ENCODE peak calls at places on chromosome 15, in eight cellular contexts. T is IMR-90, K is suprapubic skin, D is vagina, W is heart left ventricle, O is Peyer's patch, B is breast epithelium, U is gastrocnemius medialis. H is an unnamed sample.

GRCh38 chr15:76418352-76419140 is 82.0 kb downstream of the ISL2 start:
- DNase-seq in T (no peak), K (no peak), D (no peak), W (no peak), O (no peak), B (no peak), U (no peak), H (no peak)

GRCh38 chr15:36766449-36766848 is 187.0 kb downstream of the CDIN1 start:
- DNase-seq in T (no peak), K (no peak), D (no peak), W (no peak), O (no peak), B (no peak), U (no peak), H (no peak)

GRCh38 chr15:70754862-70755261 is 8.5 kb downstream of the UACA start:
- DNase-seq in T (no peak), K (no peak), D (no peak), W (no peak), O (no peak), B (no peak), U (no peak), H (no peak)

GRCh38 chr15:40097968-40098476 is 10.7 kb downstream of the BMF start:
- DNase-seq in T (no peak), K (no peak), D (no peak), W (peak; percentile 62), O (peak; percentile 82), B (no peak), U (peak; percentile 49), H (no peak)

GRCh38 chr15:66004618-66005262 is 135.4 kb downstream of the RAB11A start:
- DNase-seq in T (peak; percentile 31), K (no peak), D (no peak), W (no peak), O (no peak), B (no peak), U (no peak), H (no peak)

GRCh38 chr15:65980824-65981456 is 111.6 kb downstream of the RAB11A start:
- DNase-seq in T (peak; percentile 79), K (no peak), D (no peak), W (peak; percentile 28), O (peak; percentile 82), B (peak; percentile 57), U (peak; percentile 11), H (peak; percentile 82)

GRCh38 chr15:75872400-75872990 is 29.2 kb downstream of the UBE2Q2 start:
- DNase-seq in T (no peak), K (no peak), D (no peak), W (no peak), O (no peak), B (no peak), U (no peak), H (no peak)

GRCh38 chr15:93109370-93110105 is 20.5 kb upstream of the RGMA start:
- DNase-seq in T (no peak), K (no peak), D (no peak), W (no peak), O (no peak), B (no peak), U (no peak), H (no peak)

GRCh38 chr15:92528736-92529135 is 126.8 kb downstream of the FAM174B start:
- DNase-seq in T (no peak), K (no peak), D (no peak), W (no peak), O (no peak), B (no peak), U (no peak), H (no peak)

DNA sequence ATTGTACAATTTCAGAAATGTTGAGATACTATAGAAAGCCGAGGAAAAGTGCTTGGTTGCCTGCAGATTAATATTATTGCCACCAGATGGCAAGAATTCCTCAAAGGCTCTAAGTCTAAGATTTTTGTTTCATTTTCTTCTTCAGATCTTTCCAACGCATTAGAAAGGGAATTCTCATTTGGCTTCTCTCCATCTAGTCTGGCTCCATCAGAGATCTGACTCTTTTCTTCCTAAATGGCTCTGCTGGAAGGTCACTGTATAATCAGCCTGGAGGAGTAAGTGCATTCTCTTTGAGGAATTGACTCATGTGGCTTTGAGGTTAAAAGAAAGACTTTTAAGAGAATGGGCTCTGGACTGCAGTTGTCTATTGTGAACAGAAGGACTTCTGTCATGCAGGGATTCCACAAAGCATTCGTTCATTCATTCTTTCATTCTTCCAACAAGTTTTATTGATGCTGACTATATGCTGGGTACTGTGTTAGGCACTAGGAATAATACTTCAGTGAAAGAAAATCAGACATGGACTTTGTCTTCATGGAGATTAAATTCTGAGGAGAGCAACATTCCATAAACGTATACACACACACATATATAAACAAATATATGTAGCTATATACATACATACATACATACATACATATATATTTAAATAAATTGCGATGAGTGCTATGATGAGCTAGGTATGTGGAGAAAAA is 55.3 kb downstream of the SLC28A2 start:
- DNase-seq in T (peak; percentile 59), K (no peak), D (no peak), W (no peak), O (no peak), B (no peak), U (no peak), H (no peak)
- TF ChIP-seq CTCF in T (peak; percentile 50), K (peak; percentile 32), D (peak; percentile 34), W (peak; percentile 53), O (peak; percentile 56), B (no peak), U (peak; percentile 34), H (peak; percentile 9)

DNA sequence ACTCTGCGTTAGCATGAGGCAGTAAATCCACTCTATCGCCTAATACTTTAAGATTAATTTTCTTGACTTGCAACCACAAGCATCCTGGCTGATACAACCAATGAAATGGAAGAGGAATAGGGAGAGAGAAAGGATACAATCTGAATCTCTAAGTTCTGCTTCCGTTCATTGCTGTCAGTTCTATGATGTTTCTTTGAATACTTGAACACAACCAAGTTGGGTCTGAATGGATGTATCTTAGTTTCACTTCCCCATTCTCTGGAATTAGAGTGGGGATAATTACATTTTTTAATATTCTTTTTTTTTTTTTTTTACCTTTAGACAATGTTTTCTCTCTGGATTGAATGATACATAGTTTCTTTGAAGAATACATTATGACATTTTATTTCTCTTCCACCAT is 22.9 kb downstream of the PDE8A start:
- DNase-seq in T (no peak), K (no peak), D (no peak), W (no peak), O (no peak), B (no peak), U (no peak), H (no peak)
- H3K4me3 ChIP-seq in T (no peak overlapping the region), K (no peak overlapping the region), D (no peak overlapping the region), W (no peak overlapping the region), O (no peak overlapping the region), B (no peak overlapping the region), U (no peak overlapping the region), H (no peak overlapping the region)

DNA sequence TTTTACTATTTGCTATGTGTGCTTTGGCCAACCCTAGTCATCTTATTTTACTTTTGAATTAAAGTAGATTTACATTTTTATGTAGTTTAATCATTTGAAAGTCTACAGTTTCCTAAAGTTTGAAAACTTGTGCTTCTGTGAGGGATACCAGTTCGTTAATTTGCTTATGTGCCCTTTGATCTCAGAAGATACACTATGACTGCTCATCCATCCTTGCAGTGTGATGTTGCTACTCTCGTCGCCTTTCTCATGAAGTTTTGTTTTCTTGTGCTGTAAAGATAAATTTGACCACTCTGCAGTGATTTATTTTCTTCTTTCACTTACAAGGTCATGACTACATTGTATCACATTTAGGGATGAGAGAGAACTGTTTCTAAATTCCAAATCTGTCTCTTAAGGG is 16.3 kb downstream of the SNRPN start:
- DNase-seq in T (no peak), K (no peak), D (no peak), W (no peak), O (no peak), B (no peak), U (no peak), H (no peak)
- H3K36me3 ChIP-seq in T (peaks cover 33% of the 10 kb centered on the region), K (peaks cover 78% of the 10 kb centered on the region), D (peaks cover 79% of the 10 kb centered on the region), W (peaks cover 94% of the 10 kb centered on the region), O (no peaks in the 10 kb centered on the region), B (peaks cover 15% of the 10 kb centered on the region), U (peaks cover 17% of the 10 kb centered on the region), H (peaks cover 13% of the 10 kb centered on the region)

DNA sequence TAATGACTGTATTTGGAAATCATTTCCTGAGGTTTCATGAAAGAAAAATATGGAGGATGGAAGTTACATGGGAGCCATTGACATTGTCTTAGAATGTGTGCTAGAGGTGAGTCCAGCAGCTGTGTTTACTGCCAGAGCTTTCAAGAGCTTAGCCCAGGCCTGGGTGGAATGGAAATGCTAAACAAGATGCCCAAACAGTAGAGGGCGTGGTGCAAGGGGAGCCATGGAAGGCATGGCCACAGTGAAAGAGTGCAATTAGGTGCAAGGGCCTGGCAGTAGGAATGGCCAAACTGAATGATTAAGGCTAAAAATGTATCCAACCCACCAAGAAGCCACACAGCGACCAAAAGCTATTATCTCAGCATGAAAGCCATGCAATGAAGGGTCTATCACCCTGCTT is 257.7 kb upstream of the NR2F2 start:
- DNase-seq in T (no peak), K (no peak), D (no peak), W (no peak), O (no peak), B (no peak), U (no peak), H (no peak)
- TF ChIP-seq CTCF in T (no peak), K (no peak), D (no peak), W (no peak), O (no peak), B (no peak), U (no peak), H (no peak)

GRCh38 chr15:80403712-80404056 is 498 bp upstream of the ARNT2 start:
- DNase-seq in T (no peak), K (no peak), D (no peak), W (no peak), O (no peak), B (no peak), U (no peak), H (no peak)
- H3K4me3 ChIP-seq in T (peak overlapping the region; percentile 53), K (peak overlapping the region; percentile 61), D (peak overlapping the region; percentile 50), W (no peak overlapping the region), O (peak overlapping the region; percentile 55), B (peak overlapping the region; percentile 63), U (peak overlapping the region; percentile 59), H (peak overlapping the region; percentile 53)

H was measured in lung.